ENCODE peak calls at places on chromosome 7, in ten cellular contexts. One of them, this sample, is unnamed. For H3K9me3, the result is how much of the 10 kb centered on the place peaks cover.

GRCh38 chr7:99504281-99504602 is 220 bp upstream of the ZKSCAN5 start:
- DNase-seq in astrocyte: no peak
- DNase-seq in fibroblast of lung: no peak
- DNase-seq in Peyer's patch: no peak
- DNase-seq in right atrium auricular region: no peak
- DNase-seq in A673: peak
- DNase-seq in tibial artery: no peak
- DNase-seq in gastrocnemius medialis: no peak
- DNase-seq in mucosa of descending colon: no peak
- DNase-seq in mammary epithelial cell: no peak
- DNase-seq in this sample: peak

GRCh38 chr7:24978837-24979469 is 1.0 kb downstream of the OSBPL3 start:
- DNase-seq in astrocyte: peak
- DNase-seq in fibroblast of lung: peak
- DNase-seq in Peyer's patch: peak
- DNase-seq in right atrium auricular region: no peak
- DNase-seq in A673: peak
- DNase-seq in tibial artery: no peak
- DNase-seq in gastrocnemius medialis: no peak
- DNase-seq in mucosa of descending colon: peak
- DNase-seq in mammary epithelial cell: peak
- DNase-seq in this sample: peak

GRCh38 chr7:138538518-138538917 is 78.5 kb downstream of the TRIM24 start:
- DNase-seq in astrocyte: no peak
- DNase-seq in fibroblast of lung: peak
- DNase-seq in Peyer's patch: no peak
- DNase-seq in right atrium auricular region: no peak
- DNase-seq in A673: no peak
- DNase-seq in tibial artery: no peak
- DNase-seq in gastrocnemius medialis: no peak
- DNase-seq in mucosa of descending colon: no peak
- DNase-seq in mammary epithelial cell: no peak
- DNase-seq in this sample: no peak

GRCh38 chr7:117610390-117610789 is 130.6 kb downstream of the CFTR start:
- DNase-seq in astrocyte: no peak
- DNase-seq in fibroblast of lung: no peak
- DNase-seq in Peyer's patch: no peak
- DNase-seq in right atrium auricular region: no peak
- DNase-seq in A673: no peak
- DNase-seq in tibial artery: no peak
- DNase-seq in gastrocnemius medialis: no peak
- DNase-seq in mucosa of descending colon: no peak
- DNase-seq in mammary epithelial cell: no peak
- DNase-seq in this sample: no peak

GRCh38 chr7:69457912-69458491 is 140.3 kb upstream of the AUTS2 start:
- DNase-seq in astrocyte: peak
- DNase-seq in fibroblast of lung: no peak
- DNase-seq in Peyer's patch: no peak
- DNase-seq in right atrium auricular region: peak
- DNase-seq in A673: peak
- DNase-seq in tibial artery: no peak
- DNase-seq in gastrocnemius medialis: peak
- DNase-seq in mucosa of descending colon: no peak
- DNase-seq in mammary epithelial cell: no peak
- DNase-seq in this sample: peak

GRCh38 chr7:108454674-108455523 is 1.3 kb downstream of the NRCAM start:
- DNase-seq in astrocyte: peak
- DNase-seq in fibroblast of lung: peak
- DNase-seq in Peyer's patch: no peak
- DNase-seq in right atrium auricular region: no peak
- DNase-seq in A673: peak
- DNase-seq in tibial artery: no peak
- DNase-seq in gastrocnemius medialis: no peak
- DNase-seq in mucosa of descending colon: no peak
- DNase-seq in mammary epithelial cell: peak
- DNase-seq in this sample: peak

GRCh38 chr7:135245826-135246825 is 12.5 kb downstream of the STRA8 start:
- DNase-seq in astrocyte: no peak
- DNase-seq in fibroblast of lung: no peak
- DNase-seq in Peyer's patch: no peak
- DNase-seq in right atrium auricular region: peak
- DNase-seq in A673: no peak
- DNase-seq in tibial artery: no peak
- DNase-seq in gastrocnemius medialis: no peak
- DNase-seq in mucosa of descending colon: no peak
- DNase-seq in mammary epithelial cell: no peak
- DNase-seq in this sample: no peak

GRCh38 chr7:20064181-20064970 is 152.8 kb downstream of the MACC1 start:
- DNase-seq in astrocyte: peak
- DNase-seq in fibroblast of lung: peak
- DNase-seq in Peyer's patch: no peak
- DNase-seq in right atrium auricular region: no peak
- DNase-seq in A673: no peak
- DNase-seq in tibial artery: no peak
- DNase-seq in gastrocnemius medialis: no peak
- DNase-seq in mucosa of descending colon: no peak
- DNase-seq in mammary epithelial cell: peak
- DNase-seq in this sample: no peak

GRCh38 chr7:21617916-21618390 is 75.1 kb downstream of the DNAH11 start:
- DNase-seq in astrocyte: peak
- DNase-seq in fibroblast of lung: peak
- DNase-seq in Peyer's patch: no peak
- DNase-seq in right atrium auricular region: peak
- DNase-seq in A673: peak
- DNase-seq in tibial artery: peak
- DNase-seq in gastrocnemius medialis: peak
- DNase-seq in mucosa of descending colon: no peak
- DNase-seq in mammary epithelial cell: peak
- DNase-seq in this sample: no peak

GRCh38 chr7:105985250-105985649 is 22.2 kb downstream of the CDHR3 start:
- DNase-seq in astrocyte: no peak
- DNase-seq in fibroblast of lung: no peak
- DNase-seq in Peyer's patch: no peak
- DNase-seq in right atrium auricular region: no peak
- DNase-seq in A673: peak
- DNase-seq in tibial artery: no peak
- DNase-seq in gastrocnemius medialis: no peak
- DNase-seq in mucosa of descending colon: no peak
- DNase-seq in mammary epithelial cell: no peak
- DNase-seq in this sample: no peak

GRCh38 chr7:140316165-140316661 is 82.1 kb downstream of the SLC37A3 start:
- DNase-seq in astrocyte: peak
- DNase-seq in fibroblast of lung: peak
- DNase-seq in Peyer's patch: peak
- DNase-seq in right atrium auricular region: peak
- DNase-seq in A673: no peak
- DNase-seq in tibial artery: peak
- DNase-seq in gastrocnemius medialis: peak
- DNase-seq in mucosa of descending colon: peak
- DNase-seq in mammary epithelial cell: peak
- DNase-seq in this sample: no peak

GRCh38 chr7:13181221-13181620 is 493.8 kb downstream of the ARL4A start:
- DNase-seq in astrocyte: peak
- DNase-seq in fibroblast of lung: peak
- DNase-seq in Peyer's patch: no peak
- DNase-seq in right atrium auricular region: no peak
- DNase-seq in A673: peak
- DNase-seq in tibial artery: no peak
- DNase-seq in gastrocnemius medialis: no peak
- DNase-seq in mucosa of descending colon: no peak
- DNase-seq in mammary epithelial cell: no peak
- DNase-seq in this sample: no peak

GRCh38 chr7:26369519-26370385 is 78.1 kb downstream of the SNX10 start:
- DNase-seq in astrocyte: no peak
- DNase-seq in fibroblast of lung: peak
- DNase-seq in Peyer's patch: no peak
- DNase-seq in right atrium auricular region: no peak
- DNase-seq in A673: peak
- DNase-seq in tibial artery: no peak
- DNase-seq in gastrocnemius medialis: no peak
- DNase-seq in mucosa of descending colon: no peak
- DNase-seq in mammary epithelial cell: peak
- DNase-seq in this sample: peak

GRCh38 chr7:16708980-16709379 is 44.6 kb upstream of the TSPAN13 start:
- DNase-seq in astrocyte: peak
- DNase-seq in fibroblast of lung: peak
- DNase-seq in Peyer's patch: no peak
- DNase-seq in right atrium auricular region: no peak
- DNase-seq in A673: peak
- DNase-seq in tibial artery: no peak
- DNase-seq in gastrocnemius medialis: peak
- DNase-seq in mucosa of descending colon: no peak
- DNase-seq in mammary epithelial cell: peak
- DNase-seq in this sample: no peak

GRCh38 chr7:131238260-131238940 is 89.3 kb upstream of the MKLN1 start:
- DNase-seq in astrocyte: peak
- DNase-seq in fibroblast of lung: peak
- DNase-seq in Peyer's patch: no peak
- DNase-seq in right atrium auricular region: no peak
- DNase-seq in A673: no peak
- DNase-seq in tibial artery: no peak
- DNase-seq in gastrocnemius medialis: no peak
- DNase-seq in mucosa of descending colon: no peak
- DNase-seq in mammary epithelial cell: peak
- DNase-seq in this sample: no peak

GRCh38 chr7:100691676-100692577 is 2.1 kb downstream of the GIGYF1 start:
- DNase-seq in astrocyte: peak
- DNase-seq in fibroblast of lung: peak
- DNase-seq in Peyer's patch: peak
- DNase-seq in right atrium auricular region: peak
- DNase-seq in A673: peak
- DNase-seq in tibial artery: peak
- DNase-seq in gastrocnemius medialis: peak
- DNase-seq in mucosa of descending colon: peak
- DNase-seq in mammary epithelial cell: peak
- DNase-seq in this sample: peak

GRCh38 chr7:134612197-134612596 is 34.5 kb upstream of the BPGM start:
- DNase-seq in astrocyte: no peak
- DNase-seq in fibroblast of lung: no peak
- DNase-seq in Peyer's patch: no peak
- DNase-seq in right atrium auricular region: no peak
- DNase-seq in A673: no peak
- DNase-seq in tibial artery: no peak
- DNase-seq in gastrocnemius medialis: no peak
- DNase-seq in mucosa of descending colon: no peak
- DNase-seq in mammary epithelial cell: no peak
- DNase-seq in this sample: no peak

DNA sequence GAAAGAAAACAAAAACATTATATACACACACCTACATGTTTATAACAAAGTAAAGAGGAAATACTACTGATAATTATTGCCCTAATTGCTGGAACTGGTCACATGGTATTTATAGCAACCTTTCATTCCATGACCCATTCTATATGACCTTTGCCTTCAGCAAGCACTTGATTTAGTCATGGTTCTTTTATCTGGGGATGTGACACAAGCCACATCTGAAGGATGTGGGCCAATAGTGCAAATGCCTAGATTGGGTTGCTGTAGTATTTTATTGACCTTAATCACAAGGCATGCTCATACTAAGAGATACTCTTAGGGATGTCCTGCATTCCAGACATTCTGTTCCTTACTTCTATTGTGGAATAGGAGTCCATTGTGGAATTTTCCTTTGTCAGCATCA is 723.5 kb upstream of the POM121L12 start:
- DNase-seq in astrocyte: no peak
- DNase-seq in fibroblast of lung: no peak
- DNase-seq in Peyer's patch: no peak
- DNase-seq in right atrium auricular region: no peak
- DNase-seq in A673: no peak
- DNase-seq in tibial artery: no peak
- DNase-seq in gastrocnemius medialis: no peak
- DNase-seq in mucosa of descending colon: no peak
- DNase-seq in mammary epithelial cell: no peak
- DNase-seq in this sample: no peak
- H3K9me3 ChIP-seq in astrocyte: under half
- H3K9me3 ChIP-seq in fibroblast of lung: under half
- H3K9me3 ChIP-seq in Peyer's patch: under half
- H3K9me3 ChIP-seq in right atrium auricular region: under half
- H3K9me3 ChIP-seq in A673: half or more
- H3K9me3 ChIP-seq in tibial artery: under half
- H3K9me3 ChIP-seq in gastrocnemius medialis: under half
- H3K9me3 ChIP-seq in mucosa of descending colon: under half
- H3K9me3 ChIP-seq in mammary epithelial cell: under half
- H3K9me3 ChIP-seq in this sample: under half

GRCh38 chr7:122602800-122603199 is 96.1 kb downstream of the RNF133 start:
- DNase-seq in astrocyte: no peak
- DNase-seq in fibroblast of lung: no peak
- DNase-seq in Peyer's patch: no peak
- DNase-seq in right atrium auricular region: no peak
- DNase-seq in A673: no peak
- DNase-seq in tibial artery: no peak
- DNase-seq in gastrocnemius medialis: no peak
- DNase-seq in mucosa of descending colon: no peak
- DNase-seq in mammary epithelial cell: no peak
- DNase-seq in this sample: no peak
- H3K9me3 ChIP-seq in astrocyte: under half
- H3K9me3 ChIP-seq in fibroblast of lung: under half
- H3K9me3 ChIP-seq in Peyer's patch: under half
- H3K9me3 ChIP-seq in right atrium auricular region: under half
- H3K9me3 ChIP-seq in A673: under half
- H3K9me3 ChIP-seq in tibial artery: under half
- H3K9me3 ChIP-seq in gastrocnemius medialis: under half
- H3K9me3 ChIP-seq in mucosa of descending colon: under half
- H3K9me3 ChIP-seq in mammary epithelial cell: under half
- H3K9me3 ChIP-seq in this sample: under half

DNA sequence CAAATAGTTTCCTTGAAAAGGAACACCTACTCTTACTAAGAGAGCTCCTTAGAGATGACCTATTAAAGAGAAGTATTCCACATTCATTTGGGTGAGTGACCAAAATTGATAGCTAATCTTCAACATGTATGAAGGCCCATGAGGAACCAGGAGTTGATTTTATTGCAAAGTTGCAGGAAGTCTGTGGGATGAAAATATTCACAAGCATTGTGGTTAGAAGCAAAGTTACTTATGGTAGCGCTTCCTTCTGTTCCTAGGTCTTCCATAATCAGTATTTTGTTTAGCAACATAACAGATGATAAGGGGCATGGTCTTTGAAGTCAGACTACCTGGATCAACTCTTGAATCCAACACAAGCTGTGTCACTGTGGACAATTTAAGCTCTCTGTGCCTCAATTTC is 164.5 kb downstream of the DGKB start:
- DNase-seq in astrocyte: no peak
- DNase-seq in fibroblast of lung: no peak
- DNase-seq in Peyer's patch: no peak
- DNase-seq in right atrium auricular region: no peak
- DNase-seq in A673: no peak
- DNase-seq in tibial artery: no peak
- DNase-seq in gastrocnemius medialis: no peak
- DNase-seq in mucosa of descending colon: no peak
- DNase-seq in mammary epithelial cell: no peak
- DNase-seq in this sample: no peak
- H3K9me3 ChIP-seq in astrocyte: under half
- H3K9me3 ChIP-seq in fibroblast of lung: under half
- H3K9me3 ChIP-seq in Peyer's patch: under half
- H3K9me3 ChIP-seq in right atrium auricular region: under half
- H3K9me3 ChIP-seq in A673: under half
- H3K9me3 ChIP-seq in tibial artery: under half
- H3K9me3 ChIP-seq in gastrocnemius medialis: under half
- H3K9me3 ChIP-seq in mucosa of descending colon: under half
- H3K9me3 ChIP-seq in mammary epithelial cell: under half
- H3K9me3 ChIP-seq in this sample: under half

GRCh38 chr7:103003004-103003403 is 71.6 kb downstream of the FBXL13 start:
- DNase-seq in astrocyte: no peak
- DNase-seq in fibroblast of lung: peak
- DNase-seq in Peyer's patch: no peak
- DNase-seq in right atrium auricular region: no peak
- DNase-seq in A673: no peak
- DNase-seq in tibial artery: no peak
- DNase-seq in gastrocnemius medialis: no peak
- DNase-seq in mucosa of descending colon: no peak
- DNase-seq in mammary epithelial cell: no peak
- DNase-seq in this sample: no peak
- H3K9me3 ChIP-seq in astrocyte: under half
- H3K9me3 ChIP-seq in fibroblast of lung: under half
- H3K9me3 ChIP-seq in Peyer's patch: under half
- H3K9me3 ChIP-seq in right atrium auricular region: under half
- H3K9me3 ChIP-seq in A673: under half
- H3K9me3 ChIP-seq in tibial artery: under half
- H3K9me3 ChIP-seq in gastrocnemius medialis: under half
- H3K9me3 ChIP-seq in mucosa of descending colon: under half
- H3K9me3 ChIP-seq in mammary epithelial cell: under half
- H3K9me3 ChIP-seq in this sample: under half